ENCODE peak calls at places on chromosomes 11 and 22, in six cellular contexts. One of them, this sample, is unnamed.

GRCh38 chr22:36334081-36334831 is 53.5 kb downstream of the MYH9 start:
- DNase-seq in K562: peak; percentile 82
- DNase-seq in HepG2: no peak
- DNase-seq in GM12878: no peak
- DNase-seq in H1: no peak
- DNase-seq in GM12891: no peak
- DNase-seq in this sample: no peak

GRCh38 chr11:83951521-83951920 is 665.4 kb upstream of the CCDC90B start:
- DNase-seq in K562: no peak
- DNase-seq in HepG2: no peak
- DNase-seq in GM12878: no peak
- DNase-seq in H1: no peak
- DNase-seq in GM12891: no peak
- DNase-seq in this sample: no peak

GRCh38 chr11:3058753-3059664 is 1.8 kb upstream of the CARS1 start:
- DNase-seq in K562: peak; percentile 80
- DNase-seq in HepG2: peak; percentile 40
- DNase-seq in GM12878: no peak
- DNase-seq in H1: no peak
- DNase-seq in GM12891: no peak
- DNase-seq in this sample: no peak

GRCh38 chr11:10457901-10458300 is 2.8 kb downstream of the AMPD3 start:
- DNase-seq in K562: no peak
- DNase-seq in HepG2: no peak
- DNase-seq in GM12878: no peak
- DNase-seq in H1: no peak
- DNase-seq in GM12891: no peak
- DNase-seq in this sample: no peak

GRCh38 chr22:46581580-46582244 is 38.5 kb upstream of the GRAMD4 start:
- DNase-seq in K562: no peak
- DNase-seq in HepG2: no peak
- DNase-seq in GM12878: no peak
- DNase-seq in H1: no peak
- DNase-seq in GM12891: no peak
- DNase-seq in this sample: no peak

GRCh38 chr11:69705901-69706787 is 2.3 kb upstream of the FGF19 start:
- DNase-seq in K562: no peak
- DNase-seq in HepG2: peak; percentile 46
- DNase-seq in GM12878: no peak
- DNase-seq in H1: no peak
- DNase-seq in GM12891: no peak
- DNase-seq in this sample: no peak

GRCh38 chr11:102614485-102614884 is 10.6 kb downstream of the MMP20 start:
- DNase-seq in K562: no peak
- DNase-seq in HepG2: no peak
- DNase-seq in GM12878: no peak
- DNase-seq in H1: no peak
- DNase-seq in GM12891: no peak
- DNase-seq in this sample: no peak

GRCh38 chr11:35010656-35011055 is 94.2 kb downstream of the PDHX start:
- DNase-seq in K562: no peak
- DNase-seq in HepG2: no peak
- DNase-seq in GM12878: no peak
- DNase-seq in H1: no peak
- DNase-seq in GM12891: no peak
- DNase-seq in this sample: no peak

GRCh38 chr11:71336996-71337772 is 84.8 kb upstream of the SHANK2 start:
- DNase-seq in K562: no peak
- DNase-seq in HepG2: no peak
- DNase-seq in GM12878: no peak
- DNase-seq in H1: no peak
- DNase-seq in GM12891: no peak
- DNase-seq in this sample: no peak

GRCh38 chr22:26298605-26299310 is 129.5 kb downstream of the SEZ6L start:
- DNase-seq in K562: no peak
- DNase-seq in HepG2: no peak
- DNase-seq in GM12878: no peak
- DNase-seq in H1: no peak
- DNase-seq in GM12891: no peak
- DNase-seq in this sample: no peak

GRCh38 chr11:10387209-10388083 is 67.6 kb upstream of the AMPD3 start:
- DNase-seq in K562: no peak
- DNase-seq in HepG2: no peak
- DNase-seq in GM12878: no peak
- DNase-seq in H1: no peak
- DNase-seq in GM12891: no peak
- DNase-seq in this sample: no peak

GRCh38 chr11:112503410-112503809 is 242.8 kb upstream of the PLET1 start:
- DNase-seq in K562: no peak
- DNase-seq in HepG2: no peak
- DNase-seq in GM12878: no peak
- DNase-seq in H1: no peak
- DNase-seq in GM12891: no peak
- DNase-seq in this sample: no peak
- TF ChIP-seq POLR2A in K562: no peak
- TF ChIP-seq POLR2A in HepG2: no peak
- TF ChIP-seq POLR2A in GM12878: no peak
- TF ChIP-seq POLR2A in H1: no peak
- TF ChIP-seq POLR2A in GM12891: no peak
- TF ChIP-seq POLR2A in this sample: no peak

GRCh38 chr22:30890689-30891442 is 77.7 kb downstream of the MORC2 start:
- DNase-seq in K562: peak; percentile 47
- DNase-seq in HepG2: no peak
- DNase-seq in GM12878: no peak
- DNase-seq in H1: no peak
- DNase-seq in GM12891: peak; percentile 78
- DNase-seq in this sample: peak; percentile 73
- TF ChIP-seq TAF1 in K562: no peak
- TF ChIP-seq TAF1 in HepG2: no peak
- TF ChIP-seq TAF1 in GM12878: no peak
- TF ChIP-seq TAF1 in H1: no peak
- TF ChIP-seq TAF1 in GM12891: no peak
- TF ChIP-seq TAF1 in this sample: no peak

GRCh38 chr11:113532697-113533424 is 57.7 kb upstream of the DRD2 start:
- DNase-seq in K562: peak; percentile 65
- DNase-seq in HepG2: peak; percentile 46
- DNase-seq in GM12878: no peak
- DNase-seq in H1: peak; percentile 44
- DNase-seq in GM12891: peak; percentile 17
- DNase-seq in this sample: peak; percentile 19

GRCh38 chr11:113533425-113533698 is 58.2 kb upstream of the DRD2 start:
- DNase-seq in K562: no peak
- DNase-seq in HepG2: no peak
- DNase-seq in GM12878: no peak
- DNase-seq in H1: no peak
- DNase-seq in GM12891: no peak
- DNase-seq in this sample: no peak

GRCh38 chr11:113531078-113531477 is 55.9 kb upstream of the DRD2 start:
- DNase-seq in K562: no peak
- DNase-seq in HepG2: no peak
- DNase-seq in GM12878: no peak
- DNase-seq in H1: no peak
- DNase-seq in GM12891: no peak
- DNase-seq in this sample: no peak

GRCh38 chr11:113531575-113532451 is 56.6 kb upstream of the DRD2 start:
- DNase-seq in K562: no peak
- DNase-seq in HepG2: no peak
- DNase-seq in GM12878: no peak
- DNase-seq in H1: no peak
- DNase-seq in GM12891: no peak
- DNase-seq in this sample: no peak

GRCh38 chr11:113534625-113535024 is 59.4 kb upstream of the DRD2 start:
- DNase-seq in K562: no peak
- DNase-seq in HepG2: no peak
- DNase-seq in GM12878: no peak
- DNase-seq in H1: no peak
- DNase-seq in GM12891: no peak
- DNase-seq in this sample: no peak
- TF ChIP-seq POLR2AphosphoS5 in K562: no peak
- TF ChIP-seq POLR2AphosphoS5 in HepG2: no peak
- TF ChIP-seq POLR2AphosphoS5 in GM12878: no peak
- TF ChIP-seq POLR2AphosphoS5 in H1: no peak
- TF ChIP-seq POLR2AphosphoS5 in GM12891: no peak
- TF ChIP-seq POLR2AphosphoS5 in this sample: no peak

DNA sequence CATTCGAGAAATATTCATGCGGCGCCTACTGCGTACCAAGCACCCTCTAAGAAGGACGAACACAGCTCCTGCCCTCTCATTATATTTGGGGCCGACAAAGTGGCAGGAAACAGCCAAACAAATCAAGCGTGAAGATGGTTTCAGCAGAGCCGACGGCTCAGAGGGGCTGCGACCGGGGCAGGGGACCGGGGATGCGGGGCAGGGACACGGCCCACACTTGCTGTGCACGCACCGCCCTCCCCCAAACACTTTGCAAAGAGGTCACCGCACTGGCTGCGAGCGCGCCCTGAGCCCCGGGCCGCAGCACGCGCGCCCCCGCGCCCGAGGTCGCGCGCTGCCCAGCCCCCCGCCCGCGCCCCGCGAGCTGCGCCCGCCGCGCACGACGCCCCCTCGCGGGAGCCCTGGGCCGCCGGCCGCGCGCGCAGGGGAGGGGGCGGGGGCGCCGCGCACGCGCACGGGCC is 255 bp upstream of the SYNGR1 start:
- DNase-seq in K562: peak; percentile 83
- DNase-seq in HepG2: no peak
- DNase-seq in GM12878: no peak
- DNase-seq in H1: no peak
- DNase-seq in GM12891: peak; percentile 62
- DNase-seq in this sample: no peak
- TF ChIP-seq POLR2A in K562: no peak
- TF ChIP-seq POLR2A in HepG2: no peak
- TF ChIP-seq POLR2A in GM12878: peak; percentile 20
- TF ChIP-seq POLR2A in H1: no peak
- TF ChIP-seq POLR2A in GM12891: no peak
- TF ChIP-seq POLR2A in this sample: no peak

GRCh38 chr11:73321342-73322110 is 13.4 kb downstream of the ARHGEF17 start:
- DNase-seq in K562: no peak
- DNase-seq in HepG2: no peak
- DNase-seq in GM12878: no peak
- DNase-seq in H1: no peak
- DNase-seq in GM12891: no peak
- DNase-seq in this sample: no peak
- TF ChIP-seq TAF1 in K562: no peak
- TF ChIP-seq TAF1 in HepG2: no peak
- TF ChIP-seq TAF1 in GM12878: no peak
- TF ChIP-seq TAF1 in H1: no peak
- TF ChIP-seq TAF1 in GM12891: no peak
- TF ChIP-seq TAF1 in this sample: no peak

DNA sequence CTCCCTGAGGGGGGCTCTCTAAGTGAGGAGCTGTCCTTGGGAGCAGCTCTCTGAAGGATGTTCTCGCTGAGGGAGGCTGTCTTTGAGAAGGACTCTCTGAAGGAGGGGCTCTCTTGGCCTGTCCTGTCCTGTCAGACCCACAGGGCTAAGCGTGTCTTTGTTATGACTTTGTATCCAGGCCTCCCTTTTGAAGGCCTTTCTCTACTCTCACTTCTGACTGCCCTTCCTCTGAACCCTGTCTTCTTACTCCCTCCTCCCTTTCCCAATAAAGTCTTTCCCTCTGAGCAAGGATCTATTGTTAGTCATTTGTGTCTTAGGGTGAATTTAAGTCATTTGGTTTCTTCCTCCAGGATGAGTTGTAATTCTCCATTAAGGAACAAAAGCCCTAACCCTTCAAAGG is 330.1 kb upstream of the PLET1 start:
- DNase-seq in K562: no peak
- DNase-seq in HepG2: no peak
- DNase-seq in GM12878: no peak
- DNase-seq in H1: no peak
- DNase-seq in GM12891: no peak
- DNase-seq in this sample: no peak
- TF ChIP-seq POLR2AphosphoS5 in K562: no peak
- TF ChIP-seq POLR2AphosphoS5 in HepG2: no peak
- TF ChIP-seq POLR2AphosphoS5 in GM12878: no peak
- TF ChIP-seq POLR2AphosphoS5 in H1: no peak
- TF ChIP-seq POLR2AphosphoS5 in GM12891: no peak
- TF ChIP-seq POLR2AphosphoS5 in this sample: no peak

DNA sequence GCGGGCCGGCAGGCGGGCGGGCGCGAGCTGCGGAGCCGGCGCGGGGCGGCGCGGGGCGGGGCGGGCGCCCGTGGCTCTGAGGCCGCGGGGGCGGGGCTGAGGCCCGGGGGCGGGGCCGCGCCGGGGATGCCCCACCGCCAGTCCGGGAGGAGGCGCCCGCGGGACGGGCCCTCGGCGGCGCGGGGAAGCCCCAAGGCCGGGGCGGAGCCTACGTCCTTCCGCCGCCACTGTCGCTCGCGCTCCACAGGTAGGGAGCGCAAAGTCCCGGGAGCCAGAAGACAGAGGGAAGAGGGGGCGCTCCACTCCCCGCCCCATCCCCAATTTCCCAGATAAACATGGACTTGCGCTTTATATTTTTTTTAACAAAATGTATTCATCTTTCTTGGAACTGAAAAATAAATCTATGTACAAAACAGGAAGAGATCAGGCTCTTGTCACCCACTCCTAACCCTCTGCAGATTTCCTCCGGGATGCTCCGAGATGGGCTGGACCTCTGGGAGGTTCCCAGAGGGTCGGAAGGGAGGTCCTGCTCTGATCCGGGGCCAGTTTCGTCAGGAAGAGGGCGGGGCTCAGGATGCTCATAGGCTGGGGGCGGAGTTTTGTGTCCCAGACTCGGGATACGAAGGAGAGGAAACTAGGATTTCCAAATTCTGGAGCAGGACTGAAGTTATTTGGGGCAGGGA is at the start of gene MAP4K2:
- DNase-seq in K562: peak; percentile 97
- DNase-seq in HepG2: peak; percentile 70
- DNase-seq in GM12878: peak; percentile 3
- DNase-seq in H1: no peak
- DNase-seq in GM12891: peak; percentile 98
- DNase-seq in this sample: peak; percentile 97
- TF ChIP-seq POLR2A in K562: peak; percentile 43
- TF ChIP-seq POLR2A in HepG2: no peak
- TF ChIP-seq POLR2A in GM12878: peak; percentile 71
- TF ChIP-seq POLR2A in H1: no peak
- TF ChIP-seq POLR2A in GM12891: no peak
- TF ChIP-seq POLR2A in this sample: peak; percentile 53

GRCh38 chr11:94706211-94706610 is 61.9 kb upstream of the AMOTL1 start:
- DNase-seq in K562: no peak
- DNase-seq in HepG2: no peak
- DNase-seq in GM12878: no peak
- DNase-seq in H1: no peak
- DNase-seq in GM12891: no peak
- DNase-seq in this sample: no peak

GRCh38 chr11:94708176-94708575 is 60.0 kb upstream of the AMOTL1 start:
- DNase-seq in K562: no peak
- DNase-seq in HepG2: no peak
- DNase-seq in GM12878: no peak
- DNase-seq in H1: no peak
- DNase-seq in GM12891: no peak
- DNase-seq in this sample: no peak

GRCh38 chr11:94705419-94705818 is 62.7 kb upstream of the AMOTL1 start:
- DNase-seq in K562: no peak
- DNase-seq in HepG2: no peak
- DNase-seq in GM12878: no peak
- DNase-seq in H1: no peak
- DNase-seq in GM12891: no peak
- DNase-seq in this sample: no peak

GRCh38 chr11:94708642-94709041 is 59.5 kb upstream of the AMOTL1 start:
- DNase-seq in K562: no peak
- DNase-seq in HepG2: no peak
- DNase-seq in GM12878: no peak
- DNase-seq in H1: no peak
- DNase-seq in GM12891: no peak
- DNase-seq in this sample: no peak
- TF ChIP-seq TAF1 in K562: no peak
- TF ChIP-seq TAF1 in HepG2: no peak
- TF ChIP-seq TAF1 in GM12878: no peak
- TF ChIP-seq TAF1 in H1: no peak
- TF ChIP-seq TAF1 in GM12891: no peak
- TF ChIP-seq TAF1 in this sample: no peak

GRCh38 chr11:47991266-47991830 is 11.0 kb downstream of the PTPRJ start:
- DNase-seq in K562: no peak
- DNase-seq in HepG2: no peak
- DNase-seq in GM12878: no peak
- DNase-seq in H1: no peak
- DNase-seq in GM12891: no peak
- DNase-seq in this sample: no peak
- TF ChIP-seq POLR2AphosphoS5 in K562: no peak
- TF ChIP-seq POLR2AphosphoS5 in HepG2: no peak
- TF ChIP-seq POLR2AphosphoS5 in GM12878: no peak
- TF ChIP-seq POLR2AphosphoS5 in H1: no peak
- TF ChIP-seq POLR2AphosphoS5 in GM12891: no peak
- TF ChIP-seq POLR2AphosphoS5 in this sample: no peak

This sample was measured in GM12892.